ENCODE peak calls at places on chromosomes 6 and 20, in ten cellular contexts. F is astrocyte of the cerebellum, U is MM.1S, H is mucosa of descending colon, G is dorsolateral prefrontal cortex, O is keratinocyte, S is bronchial epithelial cell, B is spleen, V is Peyer's patch, P is lower leg skin. J is an unnamed sample.
A peak's percentile ranks its signal among the peaks of the same experiment; 100 is the strongest.

GRCh38 chr20:62924567-62925419 is 1.5 kb downstream of the DIDO1 start:
- DNase-seq in F (no peak), U (no peak), H (no peak), G (no peak), O (no peak), S (peak; percentile 91), B (no peak), V (peak; percentile 62), P (peak; percentile 48), J (no peak)

GRCh38 chr20:10094566-10095173 is 59.9 kb downstream of the ANKEF1 start:
- DNase-seq in F (no peak), U (no peak), H (no peak), G (no peak), O (no peak), S (no peak), B (no peak), V (no peak), P (no peak), J (no peak)

GRCh38 chr6:11215773-11216172 is 16.7 kb downstream of the NEDD9 start:
- DNase-seq in F (peak; percentile 78), U (no peak), H (no peak), G (no peak), O (no peak), S (no peak), B (no peak), V (no peak), P (no peak), J (no peak)

GRCh38 chr6:16762547-16763477 is 1.6 kb upstream of the ATXN1 start:
- DNase-seq in F (no peak), U (peak; percentile 81), H (peak; percentile 82), G (no peak), O (no peak), S (peak; percentile 97), B (peak; percentile 89), V (peak; percentile 74), P (peak; percentile 64), J (peak; percentile 68)

GRCh38 chr6:151661509-151661908 is 146.0 kb upstream of the ESR1 start:
- DNase-seq in F (no peak), U (no peak), H (no peak), G (no peak), O (no peak), S (no peak), B (no peak), V (no peak), P (no peak), J (no peak)

GRCh38 chr6:134529921-134530320 is 212.0 kb upstream of the SGK1 start:
- DNase-seq in F (no peak), U (no peak), H (no peak), G (no peak), O (no peak), S (peak; percentile 82), B (no peak), V (no peak), P (no peak), J (no peak)

GRCh38 chr6:136326038-136326561 is 36.5 kb upstream of the BCLAF1 start:
- DNase-seq in F (no peak), U (no peak), H (no peak), G (no peak), O (no peak), S (peak; percentile 21), B (no peak), V (no peak), P (no peak), J (no peak)

GRCh38 chr6:109720336-109720735 is 29.2 kb downstream of the FIG4 start:
- DNase-seq in F (no peak), U (no peak), H (no peak), G (no peak), O (no peak), S (no peak), B (no peak), V (no peak), P (no peak), J (no peak)

GRCh38 chr20:58251979-58252591 is 23.6 kb upstream of the ANKRD60 start:
- DNase-seq in F (peak; percentile 36), U (no peak), H (no peak), G (no peak), O (peak; percentile 35), S (peak; percentile 98), B (no peak), V (no peak), P (no peak), J (no peak)

DNA sequence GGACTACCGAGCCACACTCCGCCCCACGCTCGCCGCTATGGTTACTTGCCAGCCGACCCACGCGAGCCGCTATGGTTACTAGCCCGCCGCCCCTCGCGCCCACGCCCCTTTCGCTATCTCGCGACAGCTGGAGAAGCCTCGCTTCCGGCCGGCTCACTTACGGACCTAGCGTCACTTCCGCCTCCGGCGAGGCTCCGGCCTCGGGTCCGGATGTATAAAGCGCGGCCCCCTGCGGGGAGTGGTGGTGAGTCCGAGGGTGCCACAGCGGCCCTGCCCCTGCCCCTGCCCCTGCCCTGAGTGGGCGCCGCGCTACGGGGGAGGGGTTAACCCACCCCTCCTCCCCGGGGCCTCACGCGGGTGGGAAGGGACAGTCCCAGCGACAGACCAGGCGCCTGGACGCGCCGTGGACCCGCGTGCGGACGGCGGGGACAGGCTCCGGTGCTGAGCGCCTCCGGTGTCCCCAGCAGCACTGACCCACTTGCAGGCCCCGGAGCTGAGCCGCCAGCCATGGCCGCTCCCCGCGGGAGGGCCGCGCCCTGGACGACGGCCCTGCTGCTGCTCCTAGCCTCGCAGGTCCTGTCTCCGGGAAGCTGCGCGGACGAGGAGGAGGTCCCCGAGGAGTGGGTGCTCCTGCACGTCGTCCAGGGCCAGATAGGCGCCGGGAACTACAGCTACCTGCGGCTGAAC is at the start of the genes C6orf120 and WDR27:
- DNase-seq in F (peak; percentile 83), U (peak; percentile 91), H (peak; percentile 99), G (peak; percentile 94), O (peak; percentile 68), S (peak; percentile 85), B (peak; percentile 99), V (peak; percentile 98), P (peak; percentile 95), J (peak; percentile 97)
- TF ChIP-seq CTCF in F (no peak), U (no peak), H (peak; percentile 10), G (peak; percentile 32), O (no peak), S (no peak), B (peak; percentile 36), V (no peak), P (no peak), J (no peak)

GRCh38 chr6:31737315-31738047 is 1.2 kb upstream of the CLIC1 start:
- DNase-seq in F (no peak), U (no peak), H (no peak), G (no peak), O (no peak), S (no peak), B (no peak), V (no peak), P (no peak), J (no peak)

GRCh38 chr6:31736768-31737314 is 511 bp upstream of the CLIC1 start:
- DNase-seq in F (no peak), U (no peak), H (no peak), G (no peak), O (no peak), S (no peak), B (peak; percentile 82), V (no peak), P (no peak), J (no peak)

GRCh38 chr6:31736026-31736767 is at the start of gene CLIC1:
- DNase-seq in F (peak; percentile 28), U (peak; percentile 67), H (peak; percentile 94), G (no peak), O (peak; percentile 59), S (peak; percentile 76), B (peak; percentile 95), V (peak; percentile 94), P (peak; percentile 89), J (peak; percentile 86)

GRCh38 chr6:31739639-31740396 is at the start of gene MSH5:
- DNase-seq in F (peak; percentile 96), U (peak; percentile 99), H (peak; percentile 98), G (peak; percentile 95), O (peak; percentile 93), S (peak; percentile 98), B (peak; percentile 98), V (peak; percentile 99), P (peak; percentile 99), J (peak; percentile 97)

GRCh38 chr6:31738048-31738979 is 1.5 kb upstream of the MSH5 start:
- DNase-seq in F (peak; percentile 65), U (peak; percentile 81), H (peak; percentile 77), G (no peak), O (no peak), S (peak; percentile 77), B (peak; percentile 90), V (peak; percentile 75), P (peak; percentile 70), J (peak; percentile 78)
- TF ChIP-seq CTCF in F (peak; percentile 30), U (peak; percentile 40), H (peak; percentile 17), G (no peak), O (peak; percentile 40), S (peak; percentile 34), B (no peak), V (peak; percentile 5), P (no peak), J (peak; percentile 9)

DNA sequence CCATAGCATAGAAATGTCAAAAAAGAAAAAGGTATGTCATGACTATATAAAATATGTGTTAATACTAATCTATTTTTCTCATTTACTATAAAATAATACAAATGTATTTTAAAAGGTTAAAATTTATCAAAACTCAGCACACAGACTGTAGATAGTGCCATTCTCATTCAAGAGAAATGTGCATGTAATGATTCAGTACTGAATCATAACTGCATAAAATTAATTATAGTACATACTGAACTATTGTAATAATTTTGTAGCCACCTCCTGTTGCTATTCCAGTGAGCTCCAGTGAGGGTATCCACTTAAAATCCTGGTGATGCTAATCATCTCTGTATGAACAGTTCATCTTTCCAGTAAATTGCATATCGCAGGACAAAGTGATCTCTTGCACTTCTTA is 82.8 kb downstream of the HMGCLL1 start:
- DNase-seq in F (no peak), U (no peak), H (no peak), G (no peak), O (no peak), S (peak; percentile 55), B (no peak), V (no peak), P (no peak), J (no peak)
- TF ChIP-seq CTCF in F (no peak), U (no peak), H (no peak), G (no peak), O (no peak), S (no peak), B (no peak), V (no peak), P (no peak), J (no peak)

GRCh38 chr6:158708239-158708638 is 58.4 kb downstream of the SYTL3 start:
- DNase-seq in F (peak; percentile 74), U (no peak), H (no peak), G (no peak), O (no peak), S (no peak), B (peak; percentile 52), V (no peak), P (no peak), J (no peak)

GRCh38 chr6:158707120-158707519 is 57.3 kb downstream of the SYTL3 start:
- DNase-seq in F (no peak), U (no peak), H (no peak), G (no peak), O (peak; percentile 62), S (peak; percentile 63), B (no peak), V (peak; percentile 76), P (no peak), J (no peak)

GRCh38 chr6:158705386-158706126 is 55.7 kb downstream of the SYTL3 start:
- DNase-seq in F (no peak), U (no peak), H (no peak), G (no peak), O (no peak), S (no peak), B (peak; percentile 60), V (no peak), P (no peak), J (no peak)

GRCh38 chr6:158707826-158708225 is 58.0 kb downstream of the SYTL3 start:
- DNase-seq in F (peak; percentile 70), U (peak; percentile 62), H (peak; percentile 70), G (no peak), O (no peak), S (peak; percentile 70), B (peak; percentile 81), V (no peak), P (no peak), J (no peak)

GRCh38 chr6:158706369-158706982 is 56.6 kb downstream of the SYTL3 start:
- DNase-seq in F (no peak), U (no peak), H (no peak), G (peak; percentile 25), O (no peak), S (peak; percentile 41), B (peak; percentile 58), V (peak; percentile 70), P (no peak), J (no peak)
- TF ChIP-seq CTCF in F (peak; percentile 78), U (no peak), H (no peak), G (peak; percentile 31), O (peak; percentile 58), S (peak; percentile 59), B (peak; percentile 56), V (peak; percentile 28), P (no peak), J (no peak)

J was measured in GM13976.